ENCODE peak calls at places on chromosomes 4 and X, in six cellular contexts. S, T, B, A, L and I are unnamed samples.

GRCh38 chrX:23849241-23849640 is 58.5 kb downstream of the APOO start:
- DNase-seq in S (no peak), T (no peak), B (no peak), A (no peak), L (no peak), I (no peak)

GRCh38 chr4:77284036-77284435 is 127.0 kb downstream of the CCNG2 start:
- DNase-seq in S (no peak), T (no peak), B (no peak), A (no peak), L (no peak), I (no peak)

GRCh38 chrX:16278927-16279326 is 111.6 kb downstream of the MAGEB17 start:
- DNase-seq in S (no peak), T (no peak), B (no peak), A (no peak), L (no peak), I (no peak)

GRCh38 chr4:15653864-15654391 is 1.2 kb downstream of the FBXL5 start:
- DNase-seq in S (peak), T (no peak), B (no peak), A (peak), L (peak), I (no peak)

GRCh38 chr4:145735330-145735638 is 55.3 kb downstream of the C4orf51 start:
- DNase-seq in S (peak), T (no peak), B (no peak), A (peak), L (no peak), I (no peak)

GRCh38 chrX:83326517-83326916 is 181.6 kb upstream of the POU3F4 start:
- DNase-seq in S (no peak), T (no peak), B (no peak), A (no peak), L (no peak), I (no peak)

GRCh38 chrX:112997991-112998390 is 157.4 kb upstream of the AMOT start:
- DNase-seq in S (no peak), T (no peak), B (no peak), A (no peak), L (no peak), I (no peak)

GRCh38 chr4:120653790-120654189 is 268.7 kb downstream of the PRDM5 start:
- DNase-seq in S (no peak), T (no peak), B (no peak), A (no peak), L (no peak), I (no peak)

GRCh38 chrX:151169783-151170182 is 6.6 kb upstream of the GPR50 start:
- DNase-seq in S (no peak), T (no peak), B (no peak), A (no peak), L (no peak), I (no peak)

GRCh38 chr4:82561745-82562552 is at the start of gene TMEM150C:
- DNase-seq in S (peak), T (peak), B (no peak), A (peak), L (peak), I (no peak)

GRCh38 chr4:121439669-121440068 is 58.9 kb upstream of the QRFPR start:
- DNase-seq in S (no peak), T (no peak), B (no peak), A (no peak), L (no peak), I (no peak)

GRCh38 chr4:8110071-8110986 is 48.3 kb downstream of the ABLIM2 start:
- DNase-seq in S (no peak), T (no peak), B (no peak), A (no peak), L (no peak), I (no peak)

GRCh38 chr4:169220446-169220845 is 50.3 kb downstream of the SH3RF1 start:
- DNase-seq in S (no peak), T (no peak), B (no peak), A (no peak), L (no peak), I (no peak)

GRCh38 chr4:88467392-88467791 is 10.5 kb downstream of the HERC5 start:
- DNase-seq in S (no peak), T (no peak), B (no peak), A (no peak), L (no peak), I (no peak)

GRCh38 chrX:45077748-45078424 is 122.8 kb downstream of the DIPK2B start:
- DNase-seq in S (no peak), T (no peak), B (no peak), A (no peak), L (no peak), I (no peak)

GRCh38 chr4:98519268-98519993 is 139.0 kb downstream of the TSPAN5 start:
- DNase-seq in S (no peak), T (no peak), B (no peak), A (no peak), L (no peak), I (no peak)